ENCODE peak calls at places on chromosomes 3 and 15, in six cellular contexts. U is kidney epithelial cell, K is testis, W is mesothelial cell of epicardium, D is neural progenitor cell, E is AG09319. S is an unnamed sample.
A peak's percentile ranks its signal among the peaks of the same experiment; 100 is the strongest.

GRCh38 chr3:125437631-125438435 is 62.7 kb upstream of the ZNF148 start:
- DNase-seq in U (peak; percentile 9), K (peak; percentile 74), W (peak; percentile 76), D (peak; percentile 61), E (peak; percentile 7), S (peak; percentile 58)

GRCh38 chr3:98817546-98817945 is 54.4 kb downstream of the ST3GAL6 start:
- DNase-seq in U (no peak), K (no peak), W (no peak), D (peak; percentile 46), E (peak; percentile 24), S (peak; percentile 51)

GRCh38 chr15:80946576-80946975 is 43.0 kb downstream of the MESD start:
- DNase-seq in U (no peak), K (no peak), W (no peak), D (no peak), E (no peak), S (no peak)

GRCh38 chr3:4826237-4827100 is 152.8 kb upstream of the BHLHE40 start:
- DNase-seq in U (no peak), K (peak; percentile 82), W (no peak), D (no peak), E (no peak), S (peak; percentile 2)

GRCh38 chr3:185137821-185138220 is 15.0 kb downstream of the C3orf70 start:
- DNase-seq in U (no peak), K (no peak), W (no peak), D (no peak), E (no peak), S (no peak)

GRCh38 chr15:96428742-96429141 is 98.2 kb downstream of the NR2F2 start:
- DNase-seq in U (peak; percentile 91), K (peak; percentile 27), W (no peak), D (no peak), E (peak; percentile 68), S (no peak)

GRCh38 chr15:58432421-58432820 is 630 bp downstream of the LIPC start:
- DNase-seq in U (no peak), K (no peak), W (no peak), D (no peak), E (no peak), S (no peak)

GRCh38 chr15:97875513-97876285 is 84.8 kb upstream of the ARRDC4 start:
- DNase-seq in U (no peak), K (peak; percentile 68), W (no peak), D (no peak), E (no peak), S (no peak)

GRCh38 chr3:51734572-51734907 is 27.7 kb downstream of the GRM2 start:
- DNase-seq in U (no peak), K (no peak), W (no peak), D (peak; percentile 16), E (no peak), S (no peak)

GRCh38 chr15:95829062-95829461 is 501.4 kb upstream of the NR2F2 start:
- DNase-seq in U (no peak), K (no peak), W (no peak), D (peak; percentile 10), E (no peak), S (no peak)

GRCh38 chr3:127454968-127455367 is 135.6 kb downstream of the TPRA1 start:
- DNase-seq in U (no peak), K (no peak), W (peak; percentile 21), D (no peak), E (no peak), S (no peak)

GRCh38 chr15:24734391-24734790 is 58.8 kb downstream of the NPAP1 start:
- DNase-seq in U (no peak), K (no peak), W (no peak), D (no peak), E (no peak), S (no peak)

GRCh38 chr15:100103828-100104227 is 237.9 kb downstream of the ADAMTS17 start:
- DNase-seq in U (no peak), K (peak; percentile 4), W (peak; percentile 7), D (no peak), E (no peak), S (no peak)

GRCh38 chr15:80787238-80787805 is 8.2 kb downstream of the CEMIP start:
- DNase-seq in U (no peak), K (no peak), W (no peak), D (peak; percentile 41), E (no peak), S (no peak)

GRCh38 chr3:38623539-38623938 is 25.9 kb downstream of the SCN5A start:
- DNase-seq in U (no peak), K (no peak), W (no peak), D (peak; percentile 75), E (no peak), S (no peak)

GRCh38 chr15:89680282-89680873 is 1.2 kb upstream of the PLIN1 start:
- DNase-seq in U (no peak), K (peak; percentile 54), W (no peak), D (no peak), E (peak; percentile 58), S (no peak)

GRCh38 chr3:71537211-71537611 is 46.3 kb downstream of the FOXP1 start:
- DNase-seq in U (peak; percentile 91), K (no peak), W (no peak), D (no peak), E (peak; percentile 66), S (no peak)

GRCh38 chr3:128503751-128504532 is 10.9 kb upstream of the GATA2 start:
- DNase-seq in U (no peak), K (peak; percentile 8), W (no peak), D (no peak), E (no peak), S (no peak)

GRCh38 chr3:146542179-146542578 is 2.2 kb downstream of the PLSCR1 start:
- DNase-seq in U (no peak), K (no peak), W (no peak), D (no peak), E (no peak), S (no peak)

GRCh38 chr15:61680260-61681037 is 379.8 kb downstream of the VPS13C start:
- DNase-seq in U (no peak), K (no peak), W (no peak), D (no peak), E (no peak), S (no peak)

GRCh38 chr15:45616901-45617323 is 17.9 kb upstream of the SQOR start:
- DNase-seq in U (no peak), K (no peak), W (no peak), D (no peak), E (no peak), S (no peak)

GRCh38 chr15:45612790-45613415 is 21.9 kb upstream of the SQOR start:
- DNase-seq in U (no peak), K (no peak), W (no peak), D (no peak), E (no peak), S (no peak)

GRCh38 chr15:45618813-45619212 is 16.0 kb upstream of the SQOR start:
- DNase-seq in U (no peak), K (no peak), W (no peak), D (peak; percentile 51), E (no peak), S (no peak)
- TF ChIP-seq CTCF in U (peak; percentile 19), K (no peak), W (no peak), D (no peak), E (no peak), S (no peak)

DNA sequence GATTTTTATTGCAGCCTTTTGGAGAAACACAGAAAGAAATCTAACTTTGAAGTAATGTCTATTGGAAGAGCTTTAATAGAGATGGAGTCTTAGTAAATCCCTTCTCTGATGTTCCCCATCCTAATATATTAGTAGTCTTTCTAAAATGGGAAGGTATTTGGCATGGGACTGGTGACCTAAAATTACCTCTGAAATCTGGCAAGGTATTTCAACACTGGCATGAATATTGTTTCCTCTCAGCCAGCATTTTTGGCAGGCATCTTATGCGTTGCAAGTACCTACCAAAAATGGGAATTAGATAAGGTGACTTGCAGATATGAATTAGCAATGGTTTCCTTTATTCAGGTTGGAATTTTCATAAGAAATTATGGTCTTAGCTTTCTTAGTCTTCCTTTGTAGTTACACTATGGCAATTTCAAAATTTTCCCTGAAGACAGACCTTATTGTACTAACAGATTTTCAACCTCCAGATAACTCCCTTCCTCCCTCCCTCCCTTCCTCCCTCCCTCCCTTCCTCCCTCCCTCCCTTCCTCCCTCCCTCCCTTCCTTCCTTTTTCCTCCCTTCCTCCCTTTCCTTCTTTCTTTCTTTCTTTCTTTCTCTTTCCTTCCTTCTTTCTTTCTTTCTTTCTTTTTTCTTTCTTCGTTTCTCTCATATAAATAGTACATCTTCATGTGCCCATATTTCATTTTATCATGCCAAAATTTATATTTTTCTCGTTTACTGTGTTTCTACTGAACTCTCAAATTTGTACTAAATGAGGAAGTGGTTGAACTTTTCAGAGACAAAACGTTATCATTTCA is 168.2 kb upstream of the KCNMB2 start:
- DNase-seq in U (no peak), K (no peak), W (no peak), D (no peak), E (no peak), S (no peak)
- TF ChIP-seq CTCF in U (no peak), K (no peak), W (no peak), D (no peak), E (no peak), S (no peak)

GRCh38 chr3:86990734-86991481 is at the start of gene VGLL3:
- DNase-seq in U (no peak), K (peak; percentile 82), W (peak; percentile 77), D (peak; percentile 87), E (peak; percentile 78), S (peak; percentile 31)
- TF ChIP-seq CTCF in U (peak; percentile 12), K (no peak), W (peak; percentile 26), D (peak; percentile 33), E (peak; percentile 39), S (no peak)

GRCh38 chr15:43402255-43402654 is 31.4 kb downstream of the TUBGCP4 start:
- DNase-seq in U (no peak), K (no peak), W (no peak), D (no peak), E (no peak), S (no peak)
- TF ChIP-seq CTCF in U (no peak), K (no peak), W (no peak), D (no peak), E (no peak), S (no peak)

GRCh38 chr3:14113964-14114667 is 10.6 kb downstream of the CHCHD4 start:
- DNase-seq in U (no peak), K (no peak), W (no peak), D (peak; percentile 20), E (no peak), S (no peak)
- TF ChIP-seq CTCF in U (no peak), K (no peak), W (peak; percentile 11), D (peak; percentile 58), E (no peak), S (no peak)

GRCh38 chr3:119810018-119810435 is 28.1 kb downstream of the NR1I2 start:
- DNase-seq in U (no peak), K (peak; percentile 49), W (no peak), D (no peak), E (no peak), S (peak; percentile 74)
- TF ChIP-seq CTCF in U (peak; percentile 33), K (no peak), W (no peak), D (no peak), E (peak; percentile 28), S (peak; percentile 44)